ENCODE peak calls at places on chromosomes 16 and 17, in seven cellular contexts. B is NCI-H774, M is left colon, Z is fibroblast of mammary gland, K is tibial artery, L is T-helper 1 cell, O is bronchial epithelial cell. U is an unnamed sample.

GRCh38 chr16:80994451-80994850 is 12.2 kb downstream of the CMC2 start:
- DNase-seq in B (no peak), M (no peak), Z (no peak), K (no peak), L (no peak), O (peak), U (no peak)

GRCh38 chr16:49835116-49835880 is 20.6 kb downstream of the ZNF423 start:
- DNase-seq in B (no peak), M (no peak), Z (no peak), K (peak), L (no peak), O (no peak), U (peak)

GRCh38 chr17:38730526-38731379 is 612 bp downstream of the CISD3 start:
- DNase-seq in B (peak), M (peak), Z (peak), K (peak), L (no peak), O (peak), U (peak)

GRCh38 chr17:40015005-40015997 is at the start of gene CSF3:
- DNase-seq in B (peak), M (peak), Z (peak), K (no peak), L (no peak), O (peak), U (peak)

GRCh38 chr16:24747425-24747824 is 18.0 kb downstream of the TNRC6A start:
- DNase-seq in B (no peak), M (no peak), Z (no peak), K (no peak), L (no peak), O (peak), U (no peak)

GRCh38 chr17:1010086-1010450 is 13.1 kb downstream of the TIMM22 start:
- DNase-seq in B (no peak), M (no peak), Z (no peak), K (no peak), L (no peak), O (no peak), U (peak)

GRCh38 chr17:412211-413015 is 59.8 kb upstream of the RPH3AL start:
- DNase-seq in B (peak), M (peak), Z (peak), K (no peak), L (peak), O (peak), U (peak)

GRCh38 chr16:57764341-57765159 is 29.0 kb downstream of the KATNB1 start:
- DNase-seq in B (no peak), M (no peak), Z (peak), K (no peak), L (no peak), O (peak), U (peak)

GRCh38 chr17:82097187-82097918 is 683 bp downstream of the FASN start:
- DNase-seq in B (peak), M (peak), Z (peak), K (no peak), L (peak), O (no peak), U (peak)

GRCh38 chr17:64698725-64699124 is 36.6 kb upstream of the SMURF2 start:
- DNase-seq in B (no peak), M (no peak), Z (no peak), K (no peak), L (no peak), O (no peak), U (no peak)

GRCh38 chr17:41338961-41339485 is 11.6 kb downstream of the KRT33A start:
- DNase-seq in B (no peak), M (no peak), Z (no peak), K (no peak), L (peak), O (peak), U (no peak)

GRCh38 chr17:49223517-49224197 is 6.9 kb downstream of the PHOSPHO1 start:
- DNase-seq in B (no peak), M (peak), Z (peak), K (no peak), L (peak), O (no peak), U (peak)

GRCh38 chr17:52419256-52419655 is 260.7 kb upstream of the CA10 start:
- DNase-seq in B (peak), M (no peak), Z (no peak), K (no peak), L (no peak), O (no peak), U (no peak)

GRCh38 chr17:11340798-11341197 is 99.8 kb downstream of the SHISA6 start:
- DNase-seq in B (no peak), M (peak), Z (no peak), K (no peak), L (no peak), O (no peak), U (no peak)

GRCh38 chr17:20774472-20775135 is 195.1 kb downstream of the CDRT15L2 start:
- DNase-seq in B (no peak), M (no peak), Z (no peak), K (no peak), L (no peak), O (no peak), U (no peak)

GRCh38 chr16:27367463-27368357 is 34.3 kb upstream of the IL21R start:
- DNase-seq in B (peak), M (peak), Z (peak), K (peak), L (peak), O (peak), U (peak)

GRCh38 chr17:74424658-74425057 is 7.2 kb upstream of the GPRC5C start:
- DNase-seq in B (no peak), M (no peak), Z (no peak), K (peak), L (no peak), O (no peak), U (peak)

GRCh38 chr17:55089251-55089650 is 120.7 kb downstream of the STXBP4 start:
- DNase-seq in B (no peak), M (no peak), Z (no peak), K (no peak), L (no peak), O (no peak), U (no peak)

GRCh38 chr17:489758-490329 is 137.2 kb upstream of the RPH3AL start:
- DNase-seq in B (no peak), M (peak), Z (peak), K (no peak), L (peak), O (no peak), U (peak)

GRCh38 chr17:58184308-58184985 is 8.1 kb upstream of the EPX start:
- DNase-seq in B (no peak), M (no peak), Z (no peak), K (no peak), L (no peak), O (peak), U (no peak)

GRCh38 chr16:31435341-31436220 is 7.0 kb downstream of the ZNF843 start:
- DNase-seq in B (no peak), M (no peak), Z (no peak), K (peak), L (no peak), O (no peak), U (no peak)

GRCh38 chr17:64466019-64466735 is 17.3 kb downstream of the MILR1 start:
- DNase-seq in B (no peak), M (no peak), Z (no peak), K (no peak), L (no peak), O (no peak), U (no peak)

GRCh38 chr16:4574919-4575705 is 19.0 kb downstream of the C16orf96 start:
- DNase-seq in B (no peak), M (no peak), Z (no peak), K (no peak), L (no peak), O (no peak), U (no peak)

GRCh38 chr17:58245428-58246103 is 7.2 kb downstream of the LPO start:
- DNase-seq in B (no peak), M (no peak), Z (peak), K (no peak), L (no peak), O (no peak), U (no peak)

GRCh38 chr16:51025588-51026290 is 125.3 kb downstream of the SALL1 start:
- DNase-seq in B (no peak), M (no peak), Z (no peak), K (no peak), L (no peak), O (no peak), U (no peak)

GRCh38 chr16:85604145-85604705 is 8.9 kb upstream of the GSE1 start:
- DNase-seq in B (no peak), M (no peak), Z (no peak), K (no peak), L (no peak), O (no peak), U (no peak)

GRCh38 chr17:36910513-36910912 is 26.8 kb upstream of the LHX1 start:
- DNase-seq in B (no peak), M (no peak), Z (no peak), K (no peak), L (no peak), O (no peak), U (no peak)

GRCh38 chr17:34485999-34486398 is 93.4 kb upstream of the TMEM132E start:
- DNase-seq in B (no peak), M (no peak), Z (no peak), K (no peak), L (no peak), O (peak), U (no peak)

GRCh38 chr16:20899503-20900298 is 457 bp downstream of the DCUN1D3 start:
- DNase-seq in B (no peak), M (no peak), Z (no peak), K (peak), L (no peak), O (no peak), U (no peak)

GRCh38 chr17:59372138-59372751 is 40.8 kb downstream of the YPEL2 start:
- DNase-seq in B (no peak), M (peak), Z (peak), K (peak), L (no peak), O (no peak), U (no peak)

U was measured in right cardiac atrium.